ENCODE peak calls at places on chromosomes 6 and 20, in four cellular contexts. Y is choroid plexus epithelial cell, C is breast epithelium, I is BJ. H is an unnamed sample.

GRCh38 chr20:25078662-25079061 is 3.3 kb downstream of the VSX1 start:
- DNase-seq in Y (no peak), C (no peak), I (no peak), H (no peak)

GRCh38 chr6:72422126-72422680 is 199.7 kb upstream of the KCNQ5 start:
- DNase-seq in Y (no peak), C (no peak), I (peak), H (no peak)

GRCh38 chr6:129844118-129844891 is 16.8 kb downstream of the TMEM244 start:
- DNase-seq in Y (peak), C (no peak), I (peak), H (no peak)

GRCh38 chr20:51636123-51636522 is 93.6 kb upstream of the NFATC2 start:
- DNase-seq in Y (no peak), C (no peak), I (no peak), H (no peak)

GRCh38 chr6:32116674-32117073 is 7.5 kb upstream of the TNXB start:
- DNase-seq in Y (peak), C (no peak), I (no peak), H (no peak)

GRCh38 chr6:91449539-91449938 is 862.7 kb upstream of the MAP3K7 start:
- DNase-seq in Y (no peak), C (no peak), I (no peak), H (no peak)

GRCh38 chr6:89736887-89737286 is 82.7 kb downstream of the MDN1 start:
- DNase-seq in Y (no peak), C (no peak), I (no peak), H (no peak)

GRCh38 chr6:129206761-129207330 is 323.9 kb downstream of the LAMA2 start:
- DNase-seq in Y (no peak), C (no peak), I (no peak), H (no peak)

GRCh38 chr6:140462495-140463311 is 1088.3 kb upstream of the CITED2 start:
- DNase-seq in Y (peak), C (no peak), I (peak), H (no peak)

GRCh38 chr6:56685102-56685733 is 42.5 kb upstream of the DST start:
- DNase-seq in Y (no peak), C (no peak), I (no peak), H (no peak)

GRCh38 chr6:13194852-13195251 is 133.5 kb downstream of the TBC1D7 start:
- DNase-seq in Y (peak), C (no peak), I (no peak), H (peak)

GRCh38 chr6:168901076-168901475 is 352.6 kb downstream of the THBS2 start:
- DNase-seq in Y (peak), C (no peak), I (no peak), H (no peak)

GRCh38 chr6:107114872-107115694 is at the start of gene BEND3:
- DNase-seq in Y (peak), C (no peak), I (no peak), H (peak)

GRCh38 chr6:8539446-8539845 is 104.1 kb upstream of the SLC35B3 start:
- DNase-seq in Y (peak), C (no peak), I (no peak), H (no peak)

GRCh38 chr6:114291428-114291827 is 51.4 kb downstream of the HS3ST5 start:
- DNase-seq in Y (no peak), C (no peak), I (no peak), H (no peak)

GRCh38 chr6:137389150-137389664 is 105.0 kb downstream of the OLIG3 start:
- DNase-seq in Y (peak), C (no peak), I (no peak), H (no peak)

GRCh38 chr6:84362180-84362821 is 134.9 kb upstream of the CEP162 start:
- DNase-seq in Y (no peak), C (no peak), I (no peak), H (no peak)

GRCh38 chr20:19783966-19784401 is 25.9 kb downstream of the RIN2 start:
- DNase-seq in Y (peak), C (peak), I (no peak), H (no peak)

GRCh38 chr6:40968620-40969145 is 70.3 kb downstream of the UNC5CL start:
- DNase-seq in Y (no peak), C (peak), I (no peak), H (no peak)

GRCh38 chr20:48606117-48606840 is 221.5 kb downstream of the PREX1 start:
- DNase-seq in Y (no peak), C (peak), I (no peak), H (peak)

GRCh38 chr6:143843689-143844405 is 709 bp downstream of the LTV1 start:
- DNase-seq in Y (peak), C (no peak), I (no peak), H (no peak)

GRCh38 chr6:14932485-14933178 is 313.2 kb upstream of the JARID2 start:
- DNase-seq in Y (no peak), C (no peak), I (no peak), H (no peak)

GRCh38 chr6:26175428-26176181 is 88.4 kb downstream of the HFE start:
- DNase-seq in Y (peak), C (no peak), I (no peak), H (no peak)

GRCh38 chr6:116389357-116389756 is 18.6 kb downstream of the DSE start:
- DNase-seq in Y (no peak), C (no peak), I (no peak), H (no peak)

GRCh38 chr6:118350881-118351430 is 197.1 kb upstream of the PLN start:
- DNase-seq in Y (no peak), C (no peak), I (peak), H (no peak)

GRCh38 chr6:158766621-158767435 is 52.3 kb downstream of the EZR start:
- DNase-seq in Y (no peak), C (no peak), I (no peak), H (no peak)

GRCh38 chr6:105094133-105094640 is 85.6 kb downstream of the POPDC3 start:
- DNase-seq in Y (no peak), C (no peak), I (no peak), H (no peak)

GRCh38 chr6:158660331-158660730 is 10.5 kb downstream of the SYTL3 start:
- DNase-seq in Y (peak), C (no peak), I (no peak), H (no peak)

GRCh38 chr6:121998631-121999030 is 400.8 kb upstream of the HSF2 start:
- DNase-seq in Y (no peak), C (no peak), I (no peak), H (no peak)

GRCh38 chr6:28772480-28773381 is 151.1 kb downstream of the TRIM27 start:
- DNase-seq in Y (no peak), C (no peak), I (no peak), H (no peak)

GRCh38 chr6:28774292-28775051 is 149.3 kb downstream of the TRIM27 start:
- DNase-seq in Y (no peak), C (no peak), I (no peak), H (no peak)

GRCh38 chr6:28770732-28771131 is 153.1 kb downstream of the TRIM27 start:
- DNase-seq in Y (no peak), C (no peak), I (no peak), H (no peak)

GRCh38 chr6:28769626-28770402 is 154.0 kb downstream of the TRIM27 start:
- DNase-seq in Y (peak), C (no peak), I (no peak), H (no peak)

GRCh38 chr6:28771401-28772267 is 152.2 kb downstream of the TRIM27 start:
- DNase-seq in Y (no peak), C (no peak), I (no peak), H (no peak)
- TF ChIP-seq CTCF in Y (no peak), C (no peak), I (no peak), H (no peak)

GRCh38 chr20:32527447-32528055 is 57.6 kb downstream of the NOL4L start:
- DNase-seq in Y (no peak), C (no peak), I (no peak), H (no peak)

GRCh38 chr20:32527052-32527446 is 58.1 kb downstream of the NOL4L start:
- DNase-seq in Y (no peak), C (no peak), I (no peak), H (no peak)

GRCh38 chr20:32526561-32526960 is 58.6 kb downstream of the NOL4L start:
- DNase-seq in Y (no peak), C (no peak), I (no peak), H (no peak)

GRCh38 chr20:32528905-32529670 is 56.0 kb downstream of the NOL4L start:
- DNase-seq in Y (no peak), C (no peak), I (no peak), H (no peak)

DNA sequence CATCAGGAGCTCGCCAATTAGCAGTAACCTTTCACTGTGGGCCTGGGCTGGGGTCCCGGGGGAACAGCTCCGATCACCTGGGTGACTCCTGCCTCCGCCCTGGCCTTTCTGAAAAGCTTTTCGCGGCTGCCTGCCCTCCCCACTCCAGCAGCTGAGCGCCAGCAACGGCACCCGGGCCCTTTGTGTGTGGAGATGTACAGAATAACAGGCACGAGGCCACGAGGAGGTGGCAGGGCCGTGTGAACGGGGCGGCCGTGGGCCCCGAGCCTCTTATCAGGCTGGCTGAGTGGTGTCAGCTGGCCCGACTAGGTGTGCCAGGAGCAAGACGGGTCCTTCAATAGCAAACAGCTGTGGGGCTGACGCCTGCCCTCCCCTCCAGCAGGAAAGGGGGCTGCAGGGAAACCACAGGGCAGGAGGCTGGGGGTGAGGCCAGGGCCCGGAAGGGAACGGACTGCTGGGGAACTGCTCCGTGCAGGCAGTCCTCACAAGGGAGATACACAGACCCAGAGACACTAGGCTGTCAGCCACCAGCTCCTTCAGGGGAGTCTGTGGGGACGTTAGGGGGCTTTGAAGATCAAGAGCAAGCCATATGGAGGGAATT is 56.7 kb downstream of the NOL4L start:
- DNase-seq in Y (no peak), C (no peak), I (no peak), H (no peak)
- H3K4me3 ChIP-seq in Y (no peak), C (no peak), I (no peak), H (no peak)

DNA sequence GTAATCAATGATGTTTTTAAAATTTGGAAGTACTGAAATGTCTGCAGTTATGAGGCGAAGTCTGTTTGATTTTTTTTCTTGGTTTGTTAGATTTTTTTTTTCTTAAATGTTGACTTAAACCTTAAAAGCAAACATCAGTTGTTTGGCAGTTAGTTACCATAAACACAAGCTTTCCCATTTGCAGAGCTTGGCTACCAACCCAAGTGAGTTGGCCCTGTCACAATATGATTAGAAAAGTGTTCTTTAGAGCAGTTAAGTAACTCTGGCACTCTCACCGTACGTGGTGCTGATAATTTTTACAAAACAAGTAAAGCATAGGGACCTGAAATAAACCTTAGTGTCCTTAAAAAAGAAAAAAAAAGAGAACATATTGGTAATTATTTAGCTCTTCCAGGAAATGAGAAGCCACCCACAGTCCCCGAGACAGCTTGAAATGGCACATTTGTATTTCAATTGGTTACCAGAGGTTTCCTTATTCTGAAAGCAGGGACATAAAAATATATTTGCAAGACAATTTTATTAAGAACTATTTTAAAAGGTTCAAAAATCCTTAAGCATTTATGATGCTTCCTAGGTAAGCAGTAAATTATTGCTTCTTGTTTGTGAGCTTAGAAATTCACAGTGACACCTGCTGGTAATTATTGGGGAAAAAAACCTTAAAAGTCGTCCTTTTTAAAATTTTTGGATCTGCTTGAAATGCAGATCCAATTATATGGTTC is 3.9 kb downstream of the HEY2 start:
- DNase-seq in Y (peak), C (no peak), I (no peak), H (no peak)
- TF ChIP-seq CTCF in Y (peak), C (no peak), I (peak), H (no peak)

GRCh38 chr6:10555625-10556309 is 34.6 kb downstream of the GCNT2 start:
- DNase-seq in Y (peak), C (peak), I (no peak), H (peak)
- H3K4me3 ChIP-seq in Y (peak), C (peak), I (peak), H (no peak)

GRCh38 chr6:120141601-120142000 is 792.0 kb upstream of the MAN1A1 start:
- DNase-seq in Y (no peak), C (no peak), I (no peak), H (no peak)

DNA sequence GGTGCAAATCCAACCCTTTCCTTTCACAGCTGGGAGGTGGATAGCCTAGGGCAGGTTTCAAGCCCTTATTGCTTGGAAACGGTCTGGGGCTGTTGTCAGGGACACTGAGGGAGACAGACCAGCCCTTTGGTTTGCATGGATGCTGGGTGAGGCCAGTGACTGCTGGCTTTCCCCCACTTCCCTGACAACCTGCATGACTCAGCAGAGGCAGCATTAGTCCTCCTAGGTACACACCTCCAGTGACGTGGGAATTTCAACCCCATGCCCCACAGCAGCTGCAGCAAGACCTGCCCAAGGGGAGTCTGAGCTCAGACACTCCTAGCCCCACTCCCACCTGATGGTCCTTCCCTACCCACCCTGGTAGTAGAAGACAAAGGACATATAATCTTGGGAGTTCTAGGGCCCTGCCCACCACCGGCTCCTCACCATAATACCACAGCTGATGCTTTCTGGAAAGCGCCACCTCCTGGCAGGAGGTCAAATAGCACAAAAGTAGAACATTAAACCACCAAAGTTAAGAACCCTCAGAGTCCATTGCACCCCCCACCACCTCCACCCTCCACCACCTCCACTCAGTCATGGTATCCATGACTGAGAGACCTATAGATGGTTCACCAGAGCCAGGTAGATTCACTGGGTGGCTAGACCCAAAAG is 797.8 kb upstream of the MAN1A1 start:
- DNase-seq in Y (no peak), C (no peak), I (no peak), H (no peak)
- TF ChIP-seq CTCF in Y (no peak), C (no peak), I (no peak), H (no peak)

DNA sequence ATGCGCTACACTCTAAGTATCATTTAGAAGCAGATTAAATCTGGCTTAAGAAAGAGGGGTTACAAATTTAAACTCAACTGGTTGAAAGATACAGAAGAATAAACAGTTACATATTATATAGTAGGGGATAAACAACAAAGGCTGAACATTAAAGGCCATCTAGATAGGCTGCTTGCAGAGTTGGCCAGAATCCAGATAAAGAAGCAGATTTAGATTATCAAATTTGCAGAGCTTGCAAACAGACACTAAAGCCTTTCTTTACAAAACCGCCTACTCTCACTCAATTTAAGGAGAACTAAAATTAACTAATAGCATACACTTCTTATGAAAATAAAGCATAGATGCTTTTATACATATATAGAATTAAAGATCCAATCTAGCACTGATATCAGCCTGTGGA is 93.1 kb downstream of the SESN1 start:
- DNase-seq in Y (peak), C (no peak), I (no peak), H (no peak)
- H3K4me3 ChIP-seq in Y (no peak), C (peak), I (no peak), H (no peak)